ENCODE peak calls at places on chromosome 9, in five cellular contexts. K, L, C, X and Q are unnamed samples. For H3K4me1 and H3K36me3, the result is how much of the 10 kb centered on the place peaks cover.

GRCh38 chr9:26310294-26310693 is 582.3 kb downstream of the CAAP1 start:
- DNase-seq in K (no peak), L (no peak), C (no peak), X (no peak), Q (no peak)

GRCh38 chr9:35914307-35914807 is 5.1 kb downstream of the SPAAR start:
- DNase-seq in X (peak), C (no peak), K (peak), L (peak), Q (no peak)

GRCh38 chr9:129558551-129559505 is 62.1 kb downstream of the C9orf50 start:
- DNase-seq in L (no peak), K (peak), C (no peak), X (peak), Q (no peak)

GRCh38 chr9:135990468-135991429 is 29.6 kb upstream of the UBAC1 start:
- DNase-seq in L (peak), K (peak), X (peak), C (no peak), Q (no peak)

GRCh38 chr9:80968611-80969010 is 720.7 kb downstream of the TLE1 start:
- DNase-seq in K (no peak), L (no peak), X (no peak), C (no peak), Q (no peak)

GRCh38 chr9:4680750-4681149 is 1.4 kb downstream of the CDC37L1 start:
- DNase-seq in L (no peak), X (no peak), K (no peak), C (no peak), Q (no peak)

GRCh38 chr9:93239526-93239925 is 55.6 kb downstream of the WNK2 start:
- DNase-seq in K (no peak), X (no peak), C (no peak), L (no peak), Q (no peak)

GRCh38 chr9:133132174-133132573 is 11.1 kb upstream of the RALGDS start:
- DNase-seq in K (no peak), C (no peak), X (no peak), L (no peak), Q (no peak)

GRCh38 chr9:93653762-93654161 is 77.4 kb downstream of the PHF2 start:
- DNase-seq in C (no peak), X (no peak), L (no peak), K (no peak), Q (no peak)

GRCh38 chr9:136658849-136659535 is 3.7 kb upstream of the EGFL7 start:
- DNase-seq in C (no peak), L (peak), K (no peak), X (no peak), Q (no peak)

GRCh38 chr9:18208166-18209059 is 265.5 kb upstream of the ADAMTSL1 start:
- DNase-seq in C (no peak), K (peak), L (peak), X (peak), Q (no peak)

GRCh38 chr9:33851301-33851700 is 34.3 kb downstream of the UBE2R2 start:
- DNase-seq in C (no peak), X (no peak), K (no peak), L (no peak), Q (no peak)

GRCh38 chr9:116318463-116319271 is 165.1 kb downstream of the PAPPA start:
- DNase-seq in X (no peak), C (peak), L (peak), K (peak), Q (no peak)

GRCh38 chr9:108468364-108468763 is 387.4 kb downstream of the ACTL7B start:
- DNase-seq in K (no peak), C (no peak), L (peak), X (no peak), Q (no peak)

GRCh38 chr9:115514454-115514853 is 396.5 kb upstream of the TNC start:
- DNase-seq in K (no peak), L (no peak), C (no peak), X (no peak), Q (no peak)

GRCh38 chr9:107046692-107047091 is 183.7 kb downstream of the ZNF462 start:
- DNase-seq in C (no peak), K (no peak), X (no peak), L (no peak), Q (no peak)

GRCh38 chr9:16459421-16460148 is 410.9 kb downstream of the BNC2 start:
- DNase-seq in K (no peak), L (no peak), C (no peak), X (no peak), Q (no peak)

GRCh38 chr9:108543251-108543768 is 312.5 kb downstream of the ACTL7B start:
- DNase-seq in K (peak), L (no peak), C (no peak), X (no peak), Q (no peak)

DNA sequence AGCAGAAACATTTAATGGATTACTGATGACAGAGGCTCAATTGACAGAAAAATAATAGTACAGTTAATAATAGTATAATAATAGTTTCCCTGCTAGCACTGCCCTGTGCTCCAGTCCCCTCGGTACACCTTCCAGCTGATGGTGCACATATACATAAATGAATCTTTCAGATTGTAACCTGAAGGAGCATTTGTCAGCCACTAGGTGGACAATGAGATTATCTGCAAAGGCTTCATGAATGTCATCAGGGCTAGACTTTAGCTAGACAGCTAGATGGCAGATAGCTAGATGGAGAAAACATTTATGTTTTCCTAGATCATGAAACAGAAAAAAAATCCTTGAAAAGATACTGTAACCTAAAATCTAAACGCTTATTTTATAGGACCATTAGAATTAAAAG is 304.4 kb upstream of the SMC2 start:
- DNase-seq in X (no peak), L (no peak), C (no peak), K (peak), Q (no peak)
- TF ChIP-seq CTCF in X (no peak), L (no peak), C (no peak), K (peak), Q (no peak)

GRCh38 chr9:120923620-120924328 is 2.8 kb downstream of the TRAF1 start:
- DNase-seq in C (no peak), L (no peak), K (no peak), X (no peak), Q (no peak)

GRCh38 chr9:120921751-120922181 is 4.8 kb downstream of the TRAF1 start:
- DNase-seq in K (peak), L (no peak), X (no peak), C (no peak), Q (no peak)

GRCh38 chr9:120920495-120921178 is 6.0 kb downstream of the TRAF1 start:
- DNase-seq in C (no peak), X (no peak), L (no peak), K (no peak), Q (no peak)

GRCh38 chr9:120924698-120925534 is 1.7 kb downstream of the TRAF1 start:
- DNase-seq in X (no peak), L (no peak), C (no peak), K (no peak), Q (no peak)

DNA sequence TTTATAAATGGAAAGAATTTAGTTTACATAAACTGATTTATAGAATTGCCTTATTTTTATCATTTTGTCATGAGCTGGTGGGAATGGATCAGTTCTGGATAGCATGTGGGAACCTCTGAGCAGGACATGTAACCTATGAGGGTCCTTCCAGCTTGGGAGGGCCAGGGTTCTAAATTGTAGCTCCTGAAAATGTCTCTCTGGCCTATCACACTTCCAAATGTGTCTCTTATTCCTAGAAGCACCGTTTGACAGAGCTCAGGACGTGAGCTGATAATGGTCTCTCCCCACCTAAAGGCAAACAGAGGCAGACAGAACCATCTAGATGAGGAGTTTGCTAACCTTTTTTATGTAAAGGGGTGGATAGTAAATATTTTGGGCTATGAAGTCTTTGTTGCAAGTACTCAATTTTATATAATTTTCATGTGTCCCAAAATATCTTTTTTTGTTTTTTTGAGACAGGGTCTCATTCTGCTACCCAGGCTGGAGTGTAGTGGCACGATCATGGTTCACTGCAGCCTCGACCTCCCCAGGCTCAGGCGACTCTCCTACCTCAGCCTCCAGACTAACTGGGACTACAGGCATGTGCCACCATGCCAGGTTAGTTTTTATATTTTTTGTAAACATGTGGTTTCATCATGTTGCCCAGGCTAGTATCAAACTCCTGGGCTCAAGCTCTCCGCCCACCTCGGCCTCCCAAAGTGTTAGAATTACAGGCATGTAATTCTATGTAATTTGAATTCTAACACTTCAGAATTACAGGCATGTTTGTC is 4.0 kb downstream of the TRAF1 start:
- DNase-seq in X (no peak), K (no peak), L (no peak), C (no peak), Q (no peak)
- H3K4me1 ChIP-seq in X (half or more), K (under half), L (under half), C (under half), Q (half or more)

DNA sequence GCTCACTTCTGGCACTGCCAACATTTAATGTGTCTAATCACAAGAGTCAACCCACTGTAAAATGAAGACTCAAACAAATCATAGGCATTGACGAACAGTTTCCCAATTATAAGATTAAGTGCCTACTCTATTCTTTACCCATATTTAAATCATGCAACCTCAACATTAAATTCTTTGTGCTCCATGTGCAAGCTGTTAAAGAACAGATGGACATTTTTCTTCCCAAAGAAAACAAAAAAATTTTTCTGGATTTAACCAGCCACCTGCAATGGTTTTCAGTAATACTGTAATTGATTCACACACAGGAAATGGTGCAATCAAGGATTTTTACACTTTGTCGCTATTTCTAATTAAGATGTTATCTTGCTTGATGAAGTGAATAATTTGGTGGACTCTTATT is 3.6 kb downstream of the HNRNPK start:
- DNase-seq in X (no peak), C (no peak), K (no peak), L (no peak), Q (no peak)
- H3K36me3 ChIP-seq in X (half or more), C (under half), K (under half), L (under half), Q (under half)

GRCh38 chr9:38133595-38133994 is 64.6 kb upstream of the SHB start:
- DNase-seq in K (no peak), X (no peak), L (no peak), C (no peak), Q (no peak)
- TF ChIP-seq CTCF in K (no peak), X (no peak), L (no peak), C (no peak), Q (no peak)

GRCh38 chr9:37820142-37820541 is 19.5 kb downstream of the DCAF10 start:
- DNase-seq in L (no peak), X (no peak), K (no peak), C (no peak), Q (no peak)
- H3K4me1 ChIP-seq in L (under half), X (under half), K (under half), C (under half), Q (under half)

DNA sequence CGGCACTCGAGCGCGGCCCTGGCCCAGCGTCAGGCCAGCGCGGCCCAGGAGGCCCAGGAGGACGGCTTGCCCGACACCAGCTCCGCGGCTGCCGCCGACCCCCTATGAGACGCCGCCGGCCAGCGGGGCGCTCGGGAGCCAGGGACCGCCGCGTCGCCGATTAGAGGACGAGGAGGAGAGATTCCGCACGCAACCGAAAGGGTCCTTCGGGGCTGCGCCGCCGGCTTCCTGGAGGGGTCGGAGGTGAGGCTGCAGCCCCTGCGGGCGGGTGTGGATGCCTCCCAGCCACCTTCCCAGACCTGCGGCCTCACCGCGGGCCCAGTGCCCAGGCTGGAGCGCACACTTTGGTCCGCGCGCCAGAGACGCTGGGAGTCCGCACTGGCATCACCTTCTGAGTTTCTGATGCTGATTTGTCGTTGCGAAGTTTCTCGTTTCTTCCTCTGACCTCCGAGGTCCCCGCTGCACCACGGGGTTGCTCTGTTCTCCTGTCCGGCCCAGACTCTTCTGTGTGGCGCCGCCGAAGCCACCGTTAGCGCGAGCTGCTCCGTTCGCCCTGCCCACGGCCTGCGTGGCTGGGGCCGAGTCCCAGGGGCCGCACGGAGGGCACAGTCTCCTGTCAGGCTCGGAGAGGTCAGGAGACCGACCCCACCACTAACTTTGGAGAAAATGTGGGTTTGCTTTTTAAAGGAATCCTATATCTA is 42.6 kb upstream of the CACNA1B start:
- DNase-seq in L (no peak), K (peak), C (no peak), X (no peak), Q (no peak)
- H3K36me3 ChIP-seq in L (under half), K (under half), C (under half), X (under half), Q (under half)

DNA sequence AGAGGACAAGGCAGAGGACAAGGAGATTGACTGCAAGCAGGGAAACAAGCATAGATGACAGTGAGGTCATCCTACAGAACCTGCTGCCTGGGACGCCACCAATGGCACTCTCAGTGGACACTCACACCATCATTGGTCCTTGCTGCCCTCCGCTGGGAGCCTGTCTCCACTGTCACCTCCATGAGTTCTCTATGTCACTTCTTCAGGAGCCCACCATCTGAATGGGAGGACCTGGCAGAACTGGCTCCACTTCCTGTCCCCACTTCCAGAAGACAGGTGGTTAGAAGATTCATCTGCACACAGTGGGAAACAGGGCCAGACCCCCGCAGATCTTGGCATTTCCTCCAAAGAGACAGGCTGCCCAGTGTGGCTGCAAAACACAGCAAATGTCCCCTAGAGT is 188.9 kb downstream of the HSD17B3 start:
- DNase-seq in L (no peak), K (no peak), C (no peak), X (no peak), Q (no peak)
- TF ChIP-seq CTCF in L (no peak), K (no peak), C (no peak), X (no peak), Q (no peak)